ENCODE peak calls at places on chromosomes 13 and 19, in four cellular contexts. R is HEK293T, H is HepG2, L is K562. I is an unnamed sample.

GRCh38 chr19:53518716-53519115 is 19.2 kb upstream of the ZNF331 start:
- DNase-seq in R (no peak), H (no peak), L (no peak), I (no peak)

GRCh38 chr13:20350380-20350763 is 118.3 kb upstream of the GJB6 start:
- DNase-seq in R (no peak), H (no peak), L (no peak), I (no peak)

GRCh38 chr13:63190742-63191141 is 1775.1 kb upstream of the PCDH20 start:
- DNase-seq in R (no peak), H (no peak), L (no peak), I (no peak)

GRCh38 chr13:43516401-43516826 is 270.4 kb downstream of the ENOX1 start:
- DNase-seq in R (no peak), H (no peak), L (no peak), I (no peak)

GRCh38 chr19:750640-751423 is at the start of gene MISP:
- DNase-seq in R (no peak), H (no peak), L (peak; percentile 18), I (no peak)

GRCh38 chr13:69683921-69684663 is 423.5 kb upstream of the ATXN8OS start:
- DNase-seq in R (no peak), H (no peak), L (peak; percentile 73), I (no peak)

GRCh38 chr13:114097893-114098688 is 34.3 kb downstream of the RASA3 start:
- DNase-seq in R (no peak), H (no peak), L (no peak), I (no peak)

GRCh38 chr13:30567072-30567471 is 50.6 kb upstream of the USPL1 start:
- DNase-seq in R (no peak), H (no peak), L (no peak), I (no peak)

GRCh38 chr19:15404780-15405211 is 14.0 kb downstream of the AKAP8L start:
- DNase-seq in R (no peak), H (no peak), L (no peak), I (no peak)

GRCh38 chr13:98923641-98924397 is 54.0 kb downstream of the DOCK9 start:
- DNase-seq in R (no peak), H (no peak), L (no peak), I (no peak)

GRCh38 chr13:50244355-50244912 is 229.2 kb downstream of the KCNRG start:
- DNase-seq in R (no peak), H (peak; percentile 59), L (no peak), I (no peak)

GRCh38 chr19:13010038-13010991 is 15.0 kb downstream of the NFIX start:
- DNase-seq in R (no peak), H (no peak), L (no peak), I (no peak)

GRCh38 chr13:23949736-23950135 is 52.4 kb upstream of the C1QTNF9B start:
- DNase-seq in R (no peak), H (no peak), L (no peak), I (no peak)

GRCh38 chr19:2167896-2168618 is 4.3 kb downstream of the DOT1L start:
- DNase-seq in R (no peak), H (peak; percentile 24), L (peak; percentile 79), I (peak; percentile 87)

GRCh38 chr19:6041991-6042421 is 64.1 kb upstream of the RANBP3 start:
- DNase-seq in R (no peak), H (no peak), L (no peak), I (no peak)

GRCh38 chr13:64529874-64530485 is 2700.2 kb downstream of the PCDH9 start:
- DNase-seq in R (peak; percentile 74), H (peak; percentile 9), L (peak; percentile 8), I (no peak)

GRCh38 chr13:32415019-32415418 is 12.9 kb downstream of the N4BP2L1 start:
- DNase-seq in R (peak; percentile 37), H (no peak), L (peak; percentile 35), I (no peak)

GRCh38 chr13:27036236-27036981 is 135.2 kb downstream of the USP12 start:
- DNase-seq in R (no peak), H (no peak), L (no peak), I (no peak)

GRCh38 chr19:2212861-2213711 is 23.0 kb downstream of the PLEKHJ1 start:
- DNase-seq in R (no peak), H (peak; percentile 84), L (no peak), I (no peak)

GRCh38 chr19:56912406-56912805 is 71.9 kb upstream of the PEG3 start:
- DNase-seq in R (no peak), H (no peak), L (no peak), I (no peak)

GRCh38 chr19:53275480-53275879 is 8.0 kb upstream of the VN1R4 start:
- DNase-seq in R (no peak), H (no peak), L (no peak), I (no peak)

GRCh38 chr13:73365240-73365639 is 306.4 kb downstream of the KLF5 start:
- DNase-seq in R (no peak), H (no peak), L (no peak), I (no peak)

GRCh38 chr19:42178791-42179500 is 38.5 kb downstream of the DEDD2 start:
- DNase-seq in R (peak; percentile 52), H (no peak), L (peak; percentile 37), I (no peak)

GRCh38 chr19:42528354-42529247 is at the start of gene CEACAM1:
- DNase-seq in R (no peak), H (peak; percentile 75), L (no peak), I (no peak)

GRCh38 chr19:58571575-58571947 is 1.6 kb downstream of the MZF1 start:
- DNase-seq in R (no peak), H (no peak), L (no peak), I (no peak)

GRCh38 chr19:33752018-33752790 is 44.5 kb upstream of the KCTD15 start:
- DNase-seq in R (no peak), H (no peak), L (no peak), I (no peak)

GRCh38 chr19:33751386-33751770 is 45.3 kb upstream of the KCTD15 start:
- DNase-seq in R (no peak), H (no peak), L (no peak), I (no peak)

GRCh38 chr19:33749619-33750175 is 47.0 kb upstream of the KCTD15 start:
- DNase-seq in R (no peak), H (no peak), L (no peak), I (no peak)

GRCh38 chr19:33749016-33749415 is 47.7 kb upstream of the KCTD15 start:
- DNase-seq in R (no peak), H (no peak), L (no peak), I (no peak)

DNA sequence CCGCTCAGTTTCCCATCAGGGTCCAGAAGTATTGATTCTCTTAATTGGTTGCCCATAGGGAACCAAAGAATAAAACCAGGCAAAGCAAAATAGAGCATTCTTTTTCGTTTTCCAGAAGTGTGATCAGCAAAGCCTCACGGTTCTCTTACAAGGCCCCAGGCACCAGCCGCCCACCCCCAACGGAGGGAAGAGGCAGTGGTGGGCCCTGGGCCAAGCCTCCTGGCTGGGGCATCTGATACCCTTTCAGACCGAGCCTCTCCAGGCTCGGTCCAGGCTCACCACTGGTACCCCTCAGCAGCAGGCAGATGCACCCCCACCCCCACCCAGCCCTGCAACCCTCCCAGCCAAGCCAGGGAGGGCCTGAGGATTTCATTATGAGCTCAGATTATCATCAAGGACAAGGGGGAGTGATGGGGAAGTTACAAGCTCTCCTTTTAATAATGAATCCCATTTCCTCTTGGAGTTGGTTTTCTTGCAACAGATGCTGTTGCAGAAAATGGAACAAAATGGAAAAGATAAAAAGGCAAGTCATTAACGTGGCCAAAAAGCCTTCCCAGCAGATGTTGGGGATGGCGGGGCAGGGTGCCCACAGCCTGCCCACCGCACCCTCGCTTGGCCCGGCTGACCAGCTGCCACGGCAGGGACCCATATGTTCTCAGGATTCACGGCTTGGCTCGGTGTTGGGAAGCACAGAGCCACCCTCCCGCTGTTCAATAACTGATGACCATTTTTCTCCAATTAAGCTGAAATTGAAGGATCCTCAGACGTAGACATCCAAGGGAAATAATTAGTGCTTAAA is 45.9 kb upstream of the KCTD15 start:
- DNase-seq in R (no peak), H (no peak), L (no peak), I (no peak)
- TF ChIP-seq TARDBP in R (no peak), H (no peak), L (no peak), I (no peak)

GRCh38 chr19:18057557-18057956 is 29.2 kb downstream of the IL12RB1 start:
- DNase-seq in R (no peak), H (no peak), L (no peak), I (no peak)
- TF ChIP-seq BHLHE40 in R (no peak), H (no peak), L (no peak), I (no peak)

GRCh38 chr13:36848228-36848982 is 29.4 kb downstream of the RFXAP start:
- DNase-seq in R (no peak), H (no peak), L (peak; percentile 48), I (no peak)
- TF ChIP-seq TARDBP in R (no peak), H (no peak), L (no peak), I (no peak)

GRCh38 chr13:112930192-112930591 is 38.8 kb upstream of the MCF2L start:
- DNase-seq in R (no peak), H (no peak), L (no peak), I (no peak)
- TF ChIP-seq BHLHE40 in R (no peak), H (no peak), L (no peak), I (no peak)

I was measured in GM12878.